ENCODE peak calls at places on chromosome 17, in ten cellular contexts. One of them, this sample, is unnamed.

GRCh38 chr17:9435165-9435564 is 140.5 kb downstream of the STX8 start:
- DNase-seq in A549: no peak
- DNase-seq in breast epithelium: no peak
- DNase-seq in body of pancreas: no peak
- DNase-seq in esophagus muscularis mucosa: no peak
- DNase-seq in heart left ventricle: no peak
- DNase-seq in sigmoid colon: no peak
- DNase-seq in transverse colon: no peak
- DNase-seq in spleen: no peak
- DNase-seq in stomach: no peak
- DNase-seq in this sample: no peak

GRCh38 chr17:2222901-2223616 is 80.5 kb downstream of the SMG6 start:
- DNase-seq in A549: no peak
- DNase-seq in breast epithelium: no peak
- DNase-seq in body of pancreas: peak; percentile 66
- DNase-seq in esophagus muscularis mucosa: no peak
- DNase-seq in heart left ventricle: peak; percentile 59
- DNase-seq in sigmoid colon: peak; percentile 88
- DNase-seq in transverse colon: peak; percentile 57
- DNase-seq in spleen: no peak
- DNase-seq in stomach: peak; percentile 32
- DNase-seq in this sample: peak; percentile 77

GRCh38 chr17:19295478-19296200 is 58.5 kb downstream of the EPN2 start:
- DNase-seq in A549: no peak
- DNase-seq in breast epithelium: no peak
- DNase-seq in body of pancreas: no peak
- DNase-seq in esophagus muscularis mucosa: no peak
- DNase-seq in heart left ventricle: no peak
- DNase-seq in sigmoid colon: no peak
- DNase-seq in transverse colon: no peak
- DNase-seq in spleen: peak; percentile 63
- DNase-seq in stomach: no peak
- DNase-seq in this sample: no peak

GRCh38 chr17:32006957-32007462 is at the start of gene LRRC37B:
- DNase-seq in A549: peak; percentile 88
- DNase-seq in breast epithelium: peak; percentile 88
- DNase-seq in body of pancreas: peak; percentile 82
- DNase-seq in esophagus muscularis mucosa: peak; percentile 97
- DNase-seq in heart left ventricle: peak; percentile 90
- DNase-seq in sigmoid colon: peak; percentile 92
- DNase-seq in transverse colon: peak; percentile 92
- DNase-seq in spleen: peak; percentile 98
- DNase-seq in stomach: peak; percentile 91
- DNase-seq in this sample: peak; percentile 81

GRCh38 chr17:996554-997344 is at the start of gene TIMM22:
- DNase-seq in A549: peak; percentile 100
- DNase-seq in breast epithelium: peak; percentile 87
- DNase-seq in body of pancreas: peak; percentile 94
- DNase-seq in esophagus muscularis mucosa: peak; percentile 98
- DNase-seq in heart left ventricle: peak; percentile 95
- DNase-seq in sigmoid colon: peak; percentile 95
- DNase-seq in transverse colon: peak; percentile 94
- DNase-seq in spleen: peak; percentile 98
- DNase-seq in stomach: peak; percentile 93
- DNase-seq in this sample: peak; percentile 89

GRCh38 chr17:68908045-68908444 is 47.1 kb downstream of the ABCA8 start:
- DNase-seq in A549: no peak
- DNase-seq in breast epithelium: no peak
- DNase-seq in body of pancreas: no peak
- DNase-seq in esophagus muscularis mucosa: no peak
- DNase-seq in heart left ventricle: no peak
- DNase-seq in sigmoid colon: no peak
- DNase-seq in transverse colon: no peak
- DNase-seq in spleen: no peak
- DNase-seq in stomach: no peak
- DNase-seq in this sample: no peak

GRCh38 chr17:57906910-57907309 is 48.3 kb downstream of the CUEDC1 start:
- DNase-seq in A549: peak; percentile 48
- DNase-seq in breast epithelium: no peak
- DNase-seq in body of pancreas: no peak
- DNase-seq in esophagus muscularis mucosa: no peak
- DNase-seq in heart left ventricle: no peak
- DNase-seq in sigmoid colon: no peak
- DNase-seq in transverse colon: no peak
- DNase-seq in spleen: no peak
- DNase-seq in stomach: no peak
- DNase-seq in this sample: no peak

GRCh38 chr17:56440391-56440790 is 153.1 kb upstream of the NOG start:
- DNase-seq in A549: peak; percentile 16
- DNase-seq in breast epithelium: no peak
- DNase-seq in body of pancreas: no peak
- DNase-seq in esophagus muscularis mucosa: no peak
- DNase-seq in heart left ventricle: no peak
- DNase-seq in sigmoid colon: no peak
- DNase-seq in transverse colon: no peak
- DNase-seq in spleen: no peak
- DNase-seq in stomach: no peak
- DNase-seq in this sample: no peak

DNA sequence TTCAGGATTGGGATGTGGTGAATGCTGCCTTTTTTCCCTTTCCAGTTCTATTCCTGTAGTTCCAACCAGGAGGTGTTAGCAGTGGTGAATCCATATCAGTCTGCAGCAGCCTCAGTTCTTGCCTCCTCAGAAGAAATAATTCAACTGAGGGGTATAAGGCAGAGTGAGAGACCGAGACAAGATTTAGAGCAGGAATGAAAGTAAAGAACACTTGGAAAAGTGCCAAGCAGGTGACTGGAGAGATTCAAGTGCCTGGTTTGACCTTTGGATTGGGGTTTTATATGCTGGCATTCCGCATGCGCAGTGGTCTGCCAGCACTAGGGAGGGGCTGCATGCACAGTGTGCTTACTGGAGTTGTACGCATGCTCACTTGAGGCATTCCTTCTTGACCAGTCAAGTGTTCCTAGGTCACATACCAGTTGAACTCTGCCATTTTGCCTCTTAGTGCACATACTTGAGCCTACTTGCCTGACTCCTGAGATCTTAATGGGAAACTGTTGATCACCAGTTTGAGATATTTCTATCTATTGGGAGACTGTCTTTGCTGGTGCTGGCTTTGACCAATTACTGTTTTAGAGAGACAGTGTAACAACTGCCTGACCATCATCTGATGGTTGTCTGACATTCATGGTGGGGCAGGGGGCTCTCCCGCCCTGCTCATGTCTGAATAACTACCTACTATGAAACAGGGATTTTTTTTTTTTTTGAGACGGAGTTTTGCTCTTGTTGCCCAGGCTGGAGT is 680 bp upstream of the CCL15 start:
- DNase-seq in A549: peak; percentile 5
- DNase-seq in breast epithelium: no peak
- DNase-seq in body of pancreas: peak; percentile 82
- DNase-seq in esophagus muscularis mucosa: no peak
- DNase-seq in heart left ventricle: no peak
- DNase-seq in sigmoid colon: no peak
- DNase-seq in transverse colon: peak; percentile 91
- DNase-seq in spleen: no peak
- DNase-seq in stomach: peak; percentile 70
- DNase-seq in this sample: no peak
- TF ChIP-seq POLR2A in A549: no peak
- TF ChIP-seq POLR2A in breast epithelium: no peak
- TF ChIP-seq POLR2A in body of pancreas: no peak
- TF ChIP-seq POLR2A in esophagus muscularis mucosa: no peak
- TF ChIP-seq POLR2A in heart left ventricle: no peak
- TF ChIP-seq POLR2A in sigmoid colon: no peak
- TF ChIP-seq POLR2A in transverse colon: no peak
- TF ChIP-seq POLR2A in spleen: no peak
- TF ChIP-seq POLR2A in stomach: no peak
- TF ChIP-seq POLR2A in this sample: no peak

GRCh38 chr17:40448213-40448638 is 5.0 kb downstream of the IGFBP4 start:
- DNase-seq in A549: no peak
- DNase-seq in breast epithelium: no peak
- DNase-seq in body of pancreas: peak; percentile 48
- DNase-seq in esophagus muscularis mucosa: no peak
- DNase-seq in heart left ventricle: peak; percentile 52
- DNase-seq in sigmoid colon: peak; percentile 82
- DNase-seq in transverse colon: peak; percentile 54
- DNase-seq in spleen: no peak
- DNase-seq in stomach: no peak
- DNase-seq in this sample: peak; percentile 41

GRCh38 chr17:40447148-40447644 is 3.9 kb downstream of the IGFBP4 start:
- DNase-seq in A549: no peak
- DNase-seq in breast epithelium: no peak
- DNase-seq in body of pancreas: peak; percentile 53
- DNase-seq in esophagus muscularis mucosa: no peak
- DNase-seq in heart left ventricle: peak; percentile 45
- DNase-seq in sigmoid colon: peak; percentile 74
- DNase-seq in transverse colon: no peak
- DNase-seq in spleen: no peak
- DNase-seq in stomach: no peak
- DNase-seq in this sample: peak; percentile 67

GRCh38 chr17:40450175-40450574 is 6.9 kb downstream of the IGFBP4 start:
- DNase-seq in A549: peak; percentile 87
- DNase-seq in breast epithelium: no peak
- DNase-seq in body of pancreas: peak; percentile 63
- DNase-seq in esophagus muscularis mucosa: no peak
- DNase-seq in heart left ventricle: no peak
- DNase-seq in sigmoid colon: no peak
- DNase-seq in transverse colon: peak; percentile 84
- DNase-seq in spleen: no peak
- DNase-seq in stomach: peak; percentile 64
- DNase-seq in this sample: peak; percentile 59

GRCh38 chr17:40451420-40451819 is 8.2 kb downstream of the IGFBP4 start:
- DNase-seq in A549: no peak
- DNase-seq in breast epithelium: peak; percentile 60
- DNase-seq in body of pancreas: peak; percentile 30
- DNase-seq in esophagus muscularis mucosa: no peak
- DNase-seq in heart left ventricle: peak; percentile 85
- DNase-seq in sigmoid colon: peak; percentile 96
- DNase-seq in transverse colon: peak; percentile 67
- DNase-seq in spleen: no peak
- DNase-seq in stomach: no peak
- DNase-seq in this sample: peak; percentile 93

DNA sequence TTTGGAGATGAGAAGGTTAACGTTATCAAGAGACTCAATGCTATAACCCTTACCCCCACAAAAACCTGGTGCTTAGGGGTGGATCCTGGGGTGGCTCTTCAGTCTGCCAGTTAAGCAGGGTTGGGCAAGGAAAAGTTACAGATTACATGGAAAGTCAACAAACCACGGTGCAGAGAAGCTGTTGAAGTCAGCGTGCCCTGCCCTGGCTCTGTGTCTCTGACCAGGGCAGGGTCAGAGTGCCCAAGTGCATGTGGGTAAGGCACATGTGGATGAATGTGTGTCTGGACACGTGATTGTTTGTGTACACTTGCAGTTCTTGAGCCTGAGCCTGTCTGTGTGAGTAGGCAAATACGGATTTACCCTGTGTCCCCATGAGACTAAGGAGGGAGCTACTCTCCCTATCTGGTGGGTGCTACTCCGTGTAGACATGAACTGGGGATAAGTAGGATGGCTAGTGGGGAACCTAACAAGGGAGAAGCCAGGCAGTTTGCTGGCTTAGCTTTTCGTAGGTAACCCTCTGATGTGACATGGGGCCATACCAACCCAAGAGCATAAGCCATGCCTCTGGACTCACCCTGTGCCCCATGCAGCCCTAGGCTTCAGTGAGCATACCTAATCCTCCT is 5.5 kb downstream of the IGFBP4 start:
- DNase-seq in A549: peak; percentile 93
- DNase-seq in breast epithelium: peak; percentile 58
- DNase-seq in body of pancreas: peak; percentile 78
- DNase-seq in esophagus muscularis mucosa: no peak
- DNase-seq in heart left ventricle: no peak
- DNase-seq in sigmoid colon: no peak
- DNase-seq in transverse colon: peak; percentile 84
- DNase-seq in spleen: no peak
- DNase-seq in stomach: peak; percentile 70
- DNase-seq in this sample: no peak
- H3K4me1 ChIP-seq in A549: peaks cover 68% of the 10 kb centered on the region
- H3K4me1 ChIP-seq in breast epithelium: peaks cover 16% of the 10 kb centered on the region
- H3K4me1 ChIP-seq in body of pancreas: peaks cover 45% of the 10 kb centered on the region
- H3K4me1 ChIP-seq in esophagus muscularis mucosa: peaks cover 84% of the 10 kb centered on the region
- H3K4me1 ChIP-seq in heart left ventricle: peaks cover 83% of the 10 kb centered on the region
- H3K4me1 ChIP-seq in sigmoid colon: peaks cover 77% of the 10 kb centered on the region
- H3K4me1 ChIP-seq in transverse colon: peaks cover 79% of the 10 kb centered on the region
- H3K4me1 ChIP-seq in spleen: peaks cover 87% of the 10 kb centered on the region
- H3K4me1 ChIP-seq in stomach: peaks cover 83% of the 10 kb centered on the region
- H3K4me1 ChIP-seq in this sample: peaks cover 50% of the 10 kb centered on the region

GRCh38 chr17:21125862-21126261 is 902 bp upstream of the DHRS7B start:
- DNase-seq in A549: no peak
- DNase-seq in breast epithelium: no peak
- DNase-seq in body of pancreas: no peak
- DNase-seq in esophagus muscularis mucosa: no peak
- DNase-seq in heart left ventricle: no peak
- DNase-seq in sigmoid colon: no peak
- DNase-seq in transverse colon: no peak
- DNase-seq in spleen: peak; percentile 78
- DNase-seq in stomach: no peak
- DNase-seq in this sample: no peak
- H3K27ac ChIP-seq in A549: no peak overlapping the region
- H3K27ac ChIP-seq in breast epithelium: no peak overlapping the region
- H3K27ac ChIP-seq in body of pancreas: no peak overlapping the region
- H3K27ac ChIP-seq in esophagus muscularis mucosa: no peak overlapping the region
- H3K27ac ChIP-seq in heart left ventricle: no peak overlapping the region
- H3K27ac ChIP-seq in sigmoid colon: no peak overlapping the region
- H3K27ac ChIP-seq in transverse colon: peak overlapping the region; percentile 94
- H3K27ac ChIP-seq in spleen: peak overlapping the region; percentile 96
- H3K27ac ChIP-seq in stomach: peak overlapping the region; percentile 96
- H3K27ac ChIP-seq in this sample: no peak overlapping the region

GRCh38 chr17:76727745-76728456 is 1.3 kb downstream of the METTL23 start:
- DNase-seq in A549: no peak
- DNase-seq in breast epithelium: no peak
- DNase-seq in body of pancreas: no peak
- DNase-seq in esophagus muscularis mucosa: no peak
- DNase-seq in heart left ventricle: no peak
- DNase-seq in sigmoid colon: peak; percentile 66
- DNase-seq in transverse colon: peak; percentile 28
- DNase-seq in spleen: no peak
- DNase-seq in stomach: no peak
- DNase-seq in this sample: no peak

GRCh38 chr17:76723812-76724211 is 2.6 kb downstream of the JMJD6 start:
- DNase-seq in A549: no peak
- DNase-seq in breast epithelium: no peak
- DNase-seq in body of pancreas: no peak
- DNase-seq in esophagus muscularis mucosa: no peak
- DNase-seq in heart left ventricle: no peak
- DNase-seq in sigmoid colon: no peak
- DNase-seq in transverse colon: no peak
- DNase-seq in spleen: no peak
- DNase-seq in stomach: no peak
- DNase-seq in this sample: no peak

GRCh38 chr17:76726231-76726765 is at the start of gene JMJD6:
- DNase-seq in A549: peak; percentile 98
- DNase-seq in breast epithelium: peak; percentile 95
- DNase-seq in body of pancreas: peak; percentile 98
- DNase-seq in esophagus muscularis mucosa: peak; percentile 99
- DNase-seq in heart left ventricle: peak; percentile 98
- DNase-seq in sigmoid colon: peak; percentile 99
- DNase-seq in transverse colon: peak; percentile 98
- DNase-seq in spleen: peak; percentile 98
- DNase-seq in stomach: peak; percentile 97
- DNase-seq in this sample: peak; percentile 97

GRCh38 chr17:76725580-76726230 is 701 bp downstream of the JMJD6 start:
- DNase-seq in A549: peak; percentile 58
- DNase-seq in breast epithelium: peak; percentile 70
- DNase-seq in body of pancreas: peak; percentile 92
- DNase-seq in esophagus muscularis mucosa: peak; percentile 94
- DNase-seq in heart left ventricle: peak; percentile 84
- DNase-seq in sigmoid colon: peak; percentile 90
- DNase-seq in transverse colon: peak; percentile 85
- DNase-seq in spleen: peak; percentile 93
- DNase-seq in stomach: peak; percentile 73
- DNase-seq in this sample: peak; percentile 68

GRCh38 chr17:76726766-76727718 is at the start of gene METTL23:
- DNase-seq in A549: peak; percentile 81
- DNase-seq in breast epithelium: peak; percentile 81
- DNase-seq in body of pancreas: peak; percentile 87
- DNase-seq in esophagus muscularis mucosa: peak; percentile 94
- DNase-seq in heart left ventricle: peak; percentile 89
- DNase-seq in sigmoid colon: peak; percentile 95
- DNase-seq in transverse colon: peak; percentile 90
- DNase-seq in spleen: peak; percentile 97
- DNase-seq in stomach: peak; percentile 88
- DNase-seq in this sample: peak; percentile 86
- TF ChIP-seq POLR2A in A549: peak; percentile 74
- TF ChIP-seq POLR2A in breast epithelium: no peak
- TF ChIP-seq POLR2A in body of pancreas: no peak
- TF ChIP-seq POLR2A in esophagus muscularis mucosa: peak; percentile 76
- TF ChIP-seq POLR2A in heart left ventricle: no peak
- TF ChIP-seq POLR2A in sigmoid colon: no peak
- TF ChIP-seq POLR2A in transverse colon: no peak
- TF ChIP-seq POLR2A in spleen: peak; percentile 30
- TF ChIP-seq POLR2A in stomach: no peak
- TF ChIP-seq POLR2A in this sample: peak; percentile 51